ENCODE peak calls at places on chromosomes 5 and 9, in five cellular contexts. M, T, S, W and Q are unnamed samples.

GRCh38 chr5:138033275-138033808 is 463 bp upstream of the FAM13B start:
- DNase-seq in M (peak; percentile 92), T (no peak), S (no peak), W (no peak), Q (no peak)

GRCh38 chr5:102778478-102778877 is 23.4 kb downstream of the PAM start:
- DNase-seq in M (no peak), T (no peak), S (no peak), W (no peak), Q (no peak)

GRCh38 chr5:151556808-151557207 is 34.3 kb downstream of the FAT2 start:
- DNase-seq in M (no peak), T (no peak), S (no peak), W (no peak), Q (no peak)

GRCh38 chr5:146816775-146817387 is 61.7 kb downstream of the PPP2R2B start:
- DNase-seq in M (no peak), T (no peak), S (no peak), W (no peak), Q (no peak)

GRCh38 chr5:90173299-90174030 is 236.1 kb downstream of the CETN3 start:
- DNase-seq in M (no peak), T (no peak), S (no peak), W (no peak), Q (no peak)

GRCh38 chr9:134196911-134197310 is 32.5 kb upstream of the RNU6ATAC start:
- DNase-seq in M (no peak), T (no peak), S (no peak), W (peak; percentile 26), Q (no peak)

GRCh38 chr5:57895766-57896165 is 413.2 kb upstream of the ACTBL2 start:
- DNase-seq in M (no peak), T (no peak), S (no peak), W (no peak), Q (no peak)

GRCh38 chr9:36728651-36729520 is 156.2 kb downstream of the MELK start:
- DNase-seq in M (no peak), T (peak; percentile 69), S (peak; percentile 54), W (no peak), Q (peak; percentile 27)

GRCh38 chr5:111641533-111642230 is 115.3 kb downstream of the NREP start:
- DNase-seq in M (no peak), T (no peak), S (no peak), W (no peak), Q (no peak)

GRCh38 chr5:56640763-56641406 is 174.5 kb upstream of the MAP3K1 start:
- DNase-seq in M (no peak), T (peak; percentile 75), S (no peak), W (peak; percentile 69), Q (no peak)

GRCh38 chr9:98006127-98006796 is 23.1 kb downstream of the ANP32B start:
- DNase-seq in M (no peak), T (no peak), S (no peak), W (no peak), Q (no peak)

GRCh38 chr9:98008764-98009163 is 25.6 kb downstream of the ANP32B start:
- DNase-seq in M (no peak), T (no peak), S (no peak), W (no peak), Q (no peak)

GRCh38 chr9:97997330-97998276 is 14.5 kb downstream of the ANP32B start:
- DNase-seq in M (no peak), T (no peak), S (no peak), W (no peak), Q (no peak)

GRCh38 chr9:98007251-98007928 is 24.2 kb downstream of the ANP32B start:
- DNase-seq in M (no peak), T (no peak), S (no peak), W (no peak), Q (no peak)

DNA sequence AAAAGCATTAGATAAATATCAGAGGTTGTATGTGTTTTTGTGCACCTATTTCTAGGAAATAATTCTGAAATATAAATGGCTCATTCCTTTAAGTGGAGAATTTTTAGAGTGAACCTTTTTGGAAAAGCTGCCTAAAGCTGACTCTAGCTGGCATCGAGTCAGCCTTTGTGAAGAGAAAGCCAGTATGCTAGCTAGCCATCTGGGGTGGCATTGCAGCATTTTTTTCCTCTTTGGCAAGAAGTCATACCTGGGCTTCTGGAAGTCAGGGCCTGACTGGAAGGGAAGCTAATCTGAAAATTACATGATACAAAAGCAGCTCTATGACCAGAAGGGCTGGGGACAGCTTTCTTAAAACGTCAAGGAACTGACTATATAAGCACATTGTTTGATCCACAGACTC is 19.7 kb downstream of the ANP32B start:
- DNase-seq in M (no peak), T (peak; percentile 36), S (no peak), W (no peak), Q (no peak)
- H3K4me1 ChIP-seq in M (peaks cover 14% of the 10 kb centered on the region), T (no peaks in the 10 kb centered on the region), S (peaks cover 3% of the 10 kb centered on the region), W (peaks cover 14% of the 10 kb centered on the region), Q (no peaks in the 10 kb centered on the region)

DNA sequence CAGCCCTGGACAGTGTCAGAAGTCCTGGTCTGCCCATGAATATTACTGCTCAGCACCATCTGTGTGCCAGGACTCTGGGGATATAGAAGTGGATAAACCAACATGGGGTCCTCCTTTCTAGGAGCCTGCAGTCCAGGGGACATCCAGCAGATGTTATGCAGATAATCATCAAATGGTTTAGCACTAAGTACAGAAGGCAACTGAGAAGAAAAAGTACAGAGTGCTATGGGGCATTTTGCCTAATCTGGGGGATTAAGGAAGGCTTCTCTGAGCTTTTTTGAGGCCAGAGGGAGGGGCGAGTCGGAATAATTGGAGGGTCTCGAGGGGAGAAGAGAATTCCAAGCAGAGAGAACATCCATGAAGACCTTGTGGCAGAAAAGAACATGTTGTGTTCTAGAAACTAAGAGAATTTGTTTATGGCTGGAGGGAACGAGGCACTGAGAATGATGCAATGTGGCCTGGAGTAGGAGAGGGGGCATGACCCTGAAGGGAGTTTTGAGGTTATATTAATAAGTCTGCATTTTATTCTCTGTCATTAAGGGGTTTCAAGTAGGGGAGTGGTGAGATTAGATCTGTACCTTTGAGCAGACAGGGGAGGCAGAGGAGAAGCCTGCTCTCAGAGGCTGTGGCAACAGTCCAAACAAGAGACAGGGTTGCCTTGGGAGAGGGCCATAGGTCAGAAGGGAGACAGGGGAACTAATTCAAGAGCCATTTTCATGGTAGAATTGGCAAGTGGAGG is 63.5 kb upstream of the SLC2A8 start:
- DNase-seq in M (no peak), T (no peak), S (no peak), W (no peak), Q (peak; percentile 47)
- TF ChIP-seq EP300 in M (no peak), T (no peak), S (no peak), W (no peak), Q (no peak)

GRCh38 chr9:4022435-4023067 is 277.3 kb downstream of the GLIS3 start:
- DNase-seq in M (no peak), T (no peak), S (no peak), W (no peak), Q (no peak)

GRCh38 chr9:4024281-4024680 is 275.6 kb downstream of the GLIS3 start:
- DNase-seq in M (no peak), T (no peak), S (no peak), W (no peak), Q (no peak)

GRCh38 chr9:4020747-4021296 is 279.0 kb downstream of the GLIS3 start:
- DNase-seq in M (no peak), T (no peak), S (no peak), W (no peak), Q (no peak)

GRCh38 chr9:4020038-4020746 is 279.7 kb downstream of the GLIS3 start:
- DNase-seq in M (no peak), T (no peak), S (no peak), W (no peak), Q (no peak)

DNA sequence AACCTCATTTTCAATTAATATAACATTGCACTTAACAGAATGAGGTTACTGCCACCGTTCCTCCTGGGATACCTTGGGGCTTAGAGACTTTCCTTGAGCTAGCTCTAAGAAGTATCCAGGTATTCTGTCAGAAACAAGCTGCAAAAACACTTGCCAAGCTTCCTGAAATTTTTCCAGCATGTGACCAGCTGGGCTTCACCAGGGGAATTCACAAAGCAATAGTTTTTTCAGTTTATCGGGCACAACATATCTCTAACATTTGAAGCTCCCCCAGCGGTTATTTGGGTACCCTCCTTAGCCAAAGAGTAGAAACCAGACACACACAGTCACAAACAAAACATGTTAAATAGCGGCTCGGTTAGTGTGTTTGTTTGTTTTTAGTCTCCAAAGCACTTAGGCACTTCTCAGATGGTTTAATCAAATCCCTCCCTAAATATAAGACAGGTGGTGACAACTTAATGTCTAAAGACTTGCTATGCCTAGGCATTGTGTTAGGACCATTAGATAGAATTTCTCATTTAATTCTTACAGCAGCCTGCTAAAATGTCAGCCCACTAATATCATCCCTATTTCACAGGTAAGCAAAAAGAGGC is 278.2 kb downstream of the GLIS3 start:
- DNase-seq in M (no peak), T (no peak), S (no peak), W (no peak), Q (no peak)
- TF ChIP-seq CTCF in M (no peak), T (no peak), S (no peak), W (no peak), Q (no peak)

DNA sequence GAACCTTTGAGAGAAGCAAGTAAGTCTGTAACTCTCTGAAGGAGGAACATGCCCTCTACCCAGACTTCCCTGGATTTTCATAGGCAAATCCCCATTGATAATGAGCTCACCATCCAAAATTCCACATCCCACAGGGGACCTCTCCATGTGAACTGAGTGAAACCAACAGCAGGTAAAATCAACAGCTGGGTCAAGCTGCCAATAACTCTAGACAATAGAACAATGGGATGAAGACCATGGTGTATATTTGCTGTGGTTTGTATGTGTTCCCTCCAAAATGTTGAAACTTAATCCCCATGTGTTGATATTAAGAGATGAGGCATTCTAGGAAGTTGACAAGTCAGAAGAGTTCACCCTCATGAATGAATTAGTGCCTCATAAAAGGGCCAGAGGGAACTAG is 110.2 kb upstream of the MYO10 start:
- DNase-seq in M (no peak), T (no peak), S (no peak), W (no peak), Q (no peak)
- H3K4me1 ChIP-seq in M (no peaks in the 10 kb centered on the region), T (no peaks in the 10 kb centered on the region), S (no peaks in the 10 kb centered on the region), W (no peaks in the 10 kb centered on the region), Q (no peaks in the 10 kb centered on the region)

DNA sequence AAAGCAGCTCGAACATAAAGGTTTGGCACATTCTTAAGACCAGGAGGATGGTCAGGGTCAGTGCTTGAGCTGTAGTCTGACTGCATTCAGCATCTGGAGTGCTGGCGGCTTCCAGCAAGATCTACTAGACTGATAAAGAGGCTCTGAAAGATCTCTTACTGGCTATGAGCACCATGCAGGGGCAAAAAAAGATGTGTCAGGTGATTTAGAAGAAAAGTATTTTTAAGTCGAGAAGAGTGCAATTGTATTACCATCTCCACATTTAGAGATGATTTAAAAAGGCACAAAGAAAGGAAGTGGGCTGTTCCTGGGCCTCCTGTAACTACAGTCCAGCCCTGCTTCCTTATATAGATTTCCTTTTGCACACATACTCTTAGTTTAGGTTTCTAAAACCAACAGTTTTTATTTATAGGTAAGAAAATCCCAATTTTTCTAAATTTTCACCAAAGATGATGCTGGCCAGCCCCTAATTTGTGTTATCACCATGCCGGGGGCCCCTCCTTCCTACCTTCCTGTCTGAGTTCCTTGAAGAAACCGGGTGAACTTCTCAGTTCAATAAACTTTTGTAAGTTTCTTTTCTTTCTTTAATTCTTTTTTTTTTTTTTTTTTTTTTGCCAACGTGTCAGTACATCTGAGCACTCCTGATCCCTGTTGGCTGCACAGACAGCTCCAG is 65.9 kb upstream of the PLPP1 start:
- DNase-seq in M (no peak), T (no peak), S (no peak), W (no peak), Q (no peak)
- TF ChIP-seq EP300 in M (peak; percentile 49), T (no peak), S (no peak), W (no peak), Q (no peak)